ENCODE peak calls at places on chromosomes 16 and 17, in four cellular contexts. One of them, this sample, is unnamed.

GRCh38 chr17:41944943-41945342 is 14.5 kb downstream of the ODAD4 start:
- DNase-seq in CD8-positive, alpha-beta memory T cell: no peak
- DNase-seq in right atrium auricular region: no peak
- DNase-seq in neural progenitor cell: no peak
- DNase-seq in this sample: no peak

GRCh38 chr16:64951681-64952080 is 170.2 kb downstream of the CDH11 start:
- DNase-seq in CD8-positive, alpha-beta memory T cell: no peak
- DNase-seq in right atrium auricular region: no peak
- DNase-seq in neural progenitor cell: no peak
- DNase-seq in this sample: no peak

GRCh38 chr16:23064642-23065041 is 84.6 kb downstream of the USP31 start:
- DNase-seq in CD8-positive, alpha-beta memory T cell: no peak
- DNase-seq in right atrium auricular region: no peak
- DNase-seq in neural progenitor cell: no peak
- DNase-seq in this sample: no peak

GRCh38 chr16:24753437-24753836 is 24.0 kb downstream of the TNRC6A start:
- DNase-seq in CD8-positive, alpha-beta memory T cell: no peak
- DNase-seq in right atrium auricular region: no peak
- DNase-seq in neural progenitor cell: no peak
- DNase-seq in this sample: no peak

GRCh38 chr16:660132-660458 is 7.8 kb upstream of the RHOT2 start:
- DNase-seq in CD8-positive, alpha-beta memory T cell: no peak
- DNase-seq in right atrium auricular region: no peak
- DNase-seq in neural progenitor cell: no peak
- DNase-seq in this sample: no peak

GRCh38 chr17:45293413-45294211 is 23.2 kb downstream of the MAP3K14 start:
- DNase-seq in CD8-positive, alpha-beta memory T cell: no peak
- DNase-seq in right atrium auricular region: peak
- DNase-seq in neural progenitor cell: no peak
- DNase-seq in this sample: peak

GRCh38 chr16:55225972-55226542 is 97.9 kb upstream of the IRX6 start:
- DNase-seq in CD8-positive, alpha-beta memory T cell: no peak
- DNase-seq in right atrium auricular region: no peak
- DNase-seq in neural progenitor cell: no peak
- DNase-seq in this sample: no peak

GRCh38 chr17:68794636-68795503 is 160.3 kb downstream of the ABCA8 start:
- DNase-seq in CD8-positive, alpha-beta memory T cell: no peak
- DNase-seq in right atrium auricular region: no peak
- DNase-seq in neural progenitor cell: no peak
- DNase-seq in this sample: no peak

GRCh38 chr17:6831662-6832263 is at the start of gene TEKT1:
- DNase-seq in CD8-positive, alpha-beta memory T cell: peak
- DNase-seq in right atrium auricular region: peak
- DNase-seq in neural progenitor cell: peak
- DNase-seq in this sample: peak

GRCh38 chr17:4101127-4101798 is 41.6 kb downstream of the ZZEF1 start:
- DNase-seq in CD8-positive, alpha-beta memory T cell: no peak
- DNase-seq in right atrium auricular region: no peak
- DNase-seq in neural progenitor cell: no peak
- DNase-seq in this sample: no peak

GRCh38 chr17:35738519-35739133 is 7.2 kb downstream of the RASL10B start:
- DNase-seq in CD8-positive, alpha-beta memory T cell: no peak
- DNase-seq in right atrium auricular region: no peak
- DNase-seq in neural progenitor cell: no peak
- DNase-seq in this sample: peak

GRCh38 chr17:14886200-14886739 is 378.9 kb downstream of the PMP22 start:
- DNase-seq in CD8-positive, alpha-beta memory T cell: no peak
- DNase-seq in right atrium auricular region: no peak
- DNase-seq in neural progenitor cell: peak
- DNase-seq in this sample: no peak

GRCh38 chr17:9575381-9576072 is at the start of gene STX8:
- DNase-seq in CD8-positive, alpha-beta memory T cell: peak
- DNase-seq in right atrium auricular region: peak
- DNase-seq in neural progenitor cell: peak
- DNase-seq in this sample: peak

GRCh38 chr16:50565428-50565827 is 17.2 kb downstream of the NKD1 start:
- DNase-seq in CD8-positive, alpha-beta memory T cell: no peak
- DNase-seq in right atrium auricular region: no peak
- DNase-seq in neural progenitor cell: no peak
- DNase-seq in this sample: no peak
- H3K4me3 ChIP-seq in CD8-positive, alpha-beta memory T cell: no peak
- H3K4me3 ChIP-seq in right atrium auricular region: no peak
- H3K4me3 ChIP-seq in neural progenitor cell: no peak
- H3K4me3 ChIP-seq in this sample: no peak

DNA sequence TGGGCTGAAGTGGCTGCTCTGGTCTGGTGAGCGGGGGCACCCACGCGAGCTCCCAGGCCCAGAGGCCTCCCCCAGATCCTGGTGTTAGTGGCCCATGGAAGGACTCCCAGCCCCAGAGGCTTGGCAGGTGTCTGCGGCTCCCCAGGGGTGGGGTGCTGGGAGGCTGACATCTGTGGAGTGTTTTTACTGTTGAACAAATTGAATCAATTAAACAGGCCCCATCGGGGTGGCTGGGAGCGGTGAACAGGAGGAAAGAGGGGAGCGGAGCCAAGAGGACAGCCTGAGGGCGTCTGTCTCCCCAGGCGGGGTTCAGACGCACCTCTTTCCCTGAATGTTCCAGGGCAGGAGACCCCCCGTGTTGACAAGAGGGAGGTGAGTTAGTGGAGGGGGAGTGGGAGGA is 29.9 kb downstream of the ACTG1 start:
- DNase-seq in CD8-positive, alpha-beta memory T cell: no peak
- DNase-seq in right atrium auricular region: no peak
- DNase-seq in neural progenitor cell: no peak
- DNase-seq in this sample: no peak
- H3K27ac ChIP-seq in CD8-positive, alpha-beta memory T cell: no peak
- H3K27ac ChIP-seq in right atrium auricular region: no peak
- H3K27ac ChIP-seq in neural progenitor cell: no peak
- H3K27ac ChIP-seq in this sample: no peak

DNA sequence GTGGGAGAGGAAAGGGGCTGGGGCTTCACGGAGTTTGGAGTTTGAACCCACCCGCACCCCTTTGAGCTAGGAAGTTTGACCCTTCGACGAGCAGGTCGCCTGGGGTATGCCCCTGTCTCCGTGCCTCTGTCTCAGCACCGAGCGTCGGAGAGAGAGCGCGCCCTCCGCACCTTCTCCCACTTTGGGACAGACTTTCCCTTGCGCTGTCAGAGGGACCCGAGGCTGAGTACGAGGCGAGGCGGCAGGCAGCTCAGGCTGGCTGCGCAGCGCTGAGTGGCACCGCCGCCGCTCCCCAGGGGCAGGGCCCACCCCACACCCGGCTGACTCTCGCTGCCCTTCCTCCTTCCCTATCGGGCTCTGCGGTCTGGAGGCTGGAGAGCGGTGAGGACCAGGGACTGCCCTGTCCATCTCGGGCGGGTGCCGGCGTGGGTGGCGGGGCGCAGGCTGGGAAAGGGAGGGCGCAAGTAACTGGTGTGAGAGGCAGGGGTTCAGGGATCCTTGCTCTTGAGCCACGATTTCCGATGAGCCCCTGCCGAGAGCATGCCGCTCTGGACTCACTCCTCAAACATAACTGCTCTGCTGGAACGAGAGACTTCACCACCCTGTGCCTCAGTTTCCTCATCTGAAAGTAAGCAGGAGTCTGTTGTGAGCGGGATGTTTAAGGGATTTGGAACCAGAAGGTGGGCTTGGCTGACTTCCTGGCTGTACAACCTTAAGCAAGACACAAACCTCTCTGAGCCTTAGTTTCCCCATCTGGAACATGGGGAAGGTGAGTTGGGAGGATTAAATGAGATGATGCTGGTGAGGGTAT is 981 bp downstream of the BEAN1 start:
- DNase-seq in CD8-positive, alpha-beta memory T cell: no peak
- DNase-seq in right atrium auricular region: no peak
- DNase-seq in neural progenitor cell: peak
- DNase-seq in this sample: no peak
- H3K4me3 ChIP-seq in CD8-positive, alpha-beta memory T cell: peak
- H3K4me3 ChIP-seq in right atrium auricular region: peak
- H3K4me3 ChIP-seq in neural progenitor cell: peak
- H3K4me3 ChIP-seq in this sample: peak

GRCh38 chr17:12545877-12546513 is 119.7 kb upstream of the MYOCD start:
- DNase-seq in CD8-positive, alpha-beta memory T cell: no peak
- DNase-seq in right atrium auricular region: no peak
- DNase-seq in neural progenitor cell: peak
- DNase-seq in this sample: no peak

GRCh38 chr17:12548558-12548957 is 117.1 kb upstream of the MYOCD start:
- DNase-seq in CD8-positive, alpha-beta memory T cell: no peak
- DNase-seq in right atrium auricular region: no peak
- DNase-seq in neural progenitor cell: no peak
- DNase-seq in this sample: no peak

GRCh38 chr17:12546983-12547382 is 118.7 kb upstream of the MYOCD start:
- DNase-seq in CD8-positive, alpha-beta memory T cell: no peak
- DNase-seq in right atrium auricular region: no peak
- DNase-seq in neural progenitor cell: no peak
- DNase-seq in this sample: no peak

GRCh38 chr17:12547829-12548228 is 117.9 kb upstream of the MYOCD start:
- DNase-seq in CD8-positive, alpha-beta memory T cell: no peak
- DNase-seq in right atrium auricular region: no peak
- DNase-seq in neural progenitor cell: no peak
- DNase-seq in this sample: no peak

DNA sequence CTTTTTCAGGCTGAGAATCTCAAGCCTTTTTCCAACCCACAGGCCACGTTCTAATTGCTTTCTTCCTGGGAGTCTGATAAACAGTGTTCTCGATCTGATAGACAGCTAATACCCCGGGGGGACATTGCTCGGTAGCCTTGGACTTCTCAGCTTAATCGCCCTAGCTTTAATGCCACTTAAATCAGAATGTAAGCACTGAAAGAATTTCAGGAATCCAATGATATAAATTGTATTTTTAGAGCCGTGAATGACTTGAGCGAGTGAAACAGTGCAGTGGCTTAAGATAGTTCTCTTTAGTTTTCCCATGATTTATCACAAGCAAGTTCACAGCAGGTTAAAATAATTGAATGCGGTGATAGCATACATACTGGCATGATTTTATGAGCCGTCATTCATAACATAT is 116.2 kb upstream of the MYOCD start:
- DNase-seq in CD8-positive, alpha-beta memory T cell: no peak
- DNase-seq in right atrium auricular region: no peak
- DNase-seq in neural progenitor cell: no peak
- DNase-seq in this sample: no peak
- H3K27ac ChIP-seq in CD8-positive, alpha-beta memory T cell: no peak
- H3K27ac ChIP-seq in right atrium auricular region: peak
- H3K27ac ChIP-seq in neural progenitor cell: no peak
- H3K27ac ChIP-seq in this sample: peak

GRCh38 chr17:1454541-1454940 is 1.5 kb downstream of the CRK start:
- DNase-seq in CD8-positive, alpha-beta memory T cell: no peak
- DNase-seq in right atrium auricular region: no peak
- DNase-seq in neural progenitor cell: no peak
- DNase-seq in this sample: no peak
- H3K4me3 ChIP-seq in CD8-positive, alpha-beta memory T cell: peak
- H3K4me3 ChIP-seq in right atrium auricular region: peak
- H3K4me3 ChIP-seq in neural progenitor cell: peak
- H3K4me3 ChIP-seq in this sample: peak

DNA sequence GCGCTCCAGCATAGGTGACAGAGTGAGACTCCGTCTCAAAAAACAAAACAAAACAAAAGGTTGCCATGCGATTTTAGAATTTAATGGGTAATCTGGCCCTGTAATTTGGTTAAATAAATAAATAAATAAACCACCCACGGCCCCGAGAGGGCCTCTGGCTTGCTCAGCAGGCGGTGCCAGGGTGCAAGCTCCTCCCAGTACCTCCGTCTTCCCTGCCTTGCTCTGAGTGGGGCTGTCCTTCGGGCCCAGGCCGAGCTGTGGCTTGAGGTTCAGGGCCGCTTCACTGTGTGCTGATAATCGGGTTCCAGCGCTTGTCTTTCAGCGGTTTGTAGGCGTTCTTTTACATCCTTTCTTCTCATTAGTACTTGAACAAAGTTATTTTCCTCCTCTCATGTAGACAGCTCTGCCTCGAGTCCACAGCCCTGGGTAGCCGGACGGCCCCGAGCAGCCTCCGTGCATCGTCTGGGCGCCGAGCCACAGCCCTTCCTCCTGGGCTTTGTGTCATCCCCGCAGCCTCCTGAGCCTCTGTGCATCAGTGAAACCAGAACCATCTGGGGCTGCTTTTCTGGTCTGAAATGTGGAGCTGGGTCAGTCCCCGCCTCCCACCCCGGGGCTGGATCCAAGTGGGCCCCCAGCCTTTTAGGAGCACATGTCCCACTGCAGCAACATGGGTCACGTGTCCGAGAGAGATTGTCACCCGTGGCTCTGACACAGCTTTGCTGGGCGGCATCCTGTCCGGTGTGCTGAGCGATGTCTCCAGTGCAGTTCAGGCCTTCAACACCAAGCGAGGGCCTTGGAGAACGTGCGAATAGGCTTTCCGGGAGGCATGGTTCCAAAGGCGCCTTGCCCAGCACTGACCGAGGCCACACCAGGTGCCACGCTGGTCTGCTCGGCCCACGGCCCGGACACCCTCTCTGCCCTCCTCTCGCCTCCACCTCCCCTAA is 157.4 kb upstream of the CHMP6 start:
- DNase-seq in CD8-positive, alpha-beta memory T cell: no peak
- DNase-seq in right atrium auricular region: no peak
- DNase-seq in neural progenitor cell: no peak
- DNase-seq in this sample: no peak
- H3K27ac ChIP-seq in CD8-positive, alpha-beta memory T cell: no peak
- H3K27ac ChIP-seq in right atrium auricular region: peak
- H3K27ac ChIP-seq in neural progenitor cell: no peak
- H3K27ac ChIP-seq in this sample: no peak

GRCh38 chr17:30920683-30921543 is 832 bp upstream of the ADAP2 start:
- DNase-seq in CD8-positive, alpha-beta memory T cell: no peak
- DNase-seq in right atrium auricular region: no peak
- DNase-seq in neural progenitor cell: no peak
- DNase-seq in this sample: no peak
- H3K4me3 ChIP-seq in CD8-positive, alpha-beta memory T cell: no peak
- H3K4me3 ChIP-seq in right atrium auricular region: no peak
- H3K4me3 ChIP-seq in neural progenitor cell: peak
- H3K4me3 ChIP-seq in this sample: peak

DNA sequence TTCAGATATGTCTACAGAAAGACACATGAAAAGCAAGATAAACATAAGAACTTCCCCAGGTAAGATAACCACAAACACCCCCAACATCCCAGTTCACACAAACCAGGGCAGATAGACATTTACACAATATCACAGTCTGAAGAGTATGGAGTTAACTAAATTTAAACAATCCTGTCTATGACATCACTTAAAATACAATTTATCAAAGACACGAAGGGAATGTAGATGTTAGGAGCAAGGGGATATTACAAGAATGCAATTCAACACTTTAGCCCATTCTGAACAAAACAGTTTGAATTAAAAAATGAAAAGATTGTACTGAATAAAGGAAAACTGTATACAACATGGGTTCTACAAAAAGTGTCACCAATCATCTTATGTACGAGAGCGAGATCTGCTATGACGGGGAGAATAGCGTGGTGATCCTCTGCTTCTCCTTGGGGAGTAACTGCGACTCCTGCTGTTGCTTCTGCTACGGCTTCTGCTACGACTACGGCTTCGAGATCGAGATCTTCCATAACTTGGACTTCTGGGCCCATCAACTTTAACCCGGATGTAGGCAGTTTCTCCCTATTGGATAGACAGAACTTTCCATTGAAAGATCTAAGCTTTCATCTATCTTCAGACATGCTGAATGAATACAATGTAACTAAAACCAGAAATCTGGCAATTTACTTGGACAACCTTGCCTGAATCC is 1.9 kb downstream of the SRSF1 start:
- DNase-seq in CD8-positive, alpha-beta memory T cell: no peak
- DNase-seq in right atrium auricular region: no peak
- DNase-seq in neural progenitor cell: no peak
- DNase-seq in this sample: no peak
- H3K27ac ChIP-seq in CD8-positive, alpha-beta memory T cell: peak
- H3K27ac ChIP-seq in right atrium auricular region: peak
- H3K27ac ChIP-seq in neural progenitor cell: no peak
- H3K27ac ChIP-seq in this sample: peak

GRCh38 chr16:76268824-76269223 is 8.4 kb upstream of the CNTNAP4 start:
- DNase-seq in CD8-positive, alpha-beta memory T cell: no peak
- DNase-seq in right atrium auricular region: no peak
- DNase-seq in neural progenitor cell: no peak
- DNase-seq in this sample: no peak

GRCh38 chr16:76265434-76266045 is 11.7 kb upstream of the CNTNAP4 start:
- DNase-seq in CD8-positive, alpha-beta memory T cell: no peak
- DNase-seq in right atrium auricular region: no peak
- DNase-seq in neural progenitor cell: peak
- DNase-seq in this sample: no peak
- H3K4me3 ChIP-seq in CD8-positive, alpha-beta memory T cell: no peak
- H3K4me3 ChIP-seq in right atrium auricular region: no peak
- H3K4me3 ChIP-seq in neural progenitor cell: no peak
- H3K4me3 ChIP-seq in this sample: no peak

This sample was measured in coronary artery.